ENCODE peak calls at places on chromosomes 1 and 21, in six cellular contexts. One of them, this sample, is unnamed.

GRCh38 chr1:175183586-175183985 is 9.0 kb downstream of the KIAA0040 start:
- DNase-seq in Peyer's patch: no peak
- DNase-seq in anterior cingulate cortex: no peak
- DNase-seq in H4: no peak
- DNase-seq in MCF 10A: no peak
- DNase-seq in HEK293T: no peak
- DNase-seq in this sample: no peak

GRCh38 chr1:21573971-21574458 is 64.8 kb downstream of the ALPL start:
- DNase-seq in HEK293T: peak
- DNase-seq in H4: peak
- DNase-seq in MCF 10A: peak
- DNase-seq in Peyer's patch: peak
- DNase-seq in anterior cingulate cortex: peak
- DNase-seq in this sample: peak

GRCh38 chr1:47578862-47579419 is 141.1 kb downstream of the FOXD2 start:
- DNase-seq in MCF 10A: no peak
- DNase-seq in anterior cingulate cortex: no peak
- DNase-seq in HEK293T: no peak
- DNase-seq in H4: no peak
- DNase-seq in Peyer's patch: peak
- DNase-seq in this sample: no peak

GRCh38 chr1:156964431-156964830 is 44.0 kb downstream of the LRRC71 start:
- DNase-seq in H4: no peak
- DNase-seq in HEK293T: no peak
- DNase-seq in anterior cingulate cortex: no peak
- DNase-seq in Peyer's patch: no peak
- DNase-seq in MCF 10A: no peak
- DNase-seq in this sample: no peak

GRCh38 chr1:79614762-79615161 is 608.2 kb upstream of the ADGRL4 start:
- DNase-seq in MCF 10A: peak
- DNase-seq in Peyer's patch: no peak
- DNase-seq in HEK293T: no peak
- DNase-seq in anterior cingulate cortex: no peak
- DNase-seq in H4: no peak
- DNase-seq in this sample: no peak

GRCh38 chr1:25948641-25949040 is 42.4 kb upstream of the STMN1 start:
- DNase-seq in Peyer's patch: no peak
- DNase-seq in HEK293T: no peak
- DNase-seq in anterior cingulate cortex: no peak
- DNase-seq in H4: no peak
- DNase-seq in MCF 10A: no peak
- DNase-seq in this sample: no peak

GRCh38 chr1:97610748-97611147 is 310.1 kb downstream of the DPYD start:
- DNase-seq in Peyer's patch: no peak
- DNase-seq in MCF 10A: no peak
- DNase-seq in H4: no peak
- DNase-seq in HEK293T: no peak
- DNase-seq in anterior cingulate cortex: no peak
- DNase-seq in this sample: no peak

GRCh38 chr1:198417041-198417440 is 123.4 kb downstream of the ATP6V1G3 start:
- DNase-seq in anterior cingulate cortex: no peak
- DNase-seq in MCF 10A: no peak
- DNase-seq in Peyer's patch: no peak
- DNase-seq in HEK293T: no peak
- DNase-seq in H4: no peak
- DNase-seq in this sample: no peak

GRCh38 chr1:98045211-98046030 is 124.6 kb upstream of the DPYD start:
- DNase-seq in MCF 10A: no peak
- DNase-seq in H4: no peak
- DNase-seq in Peyer's patch: peak
- DNase-seq in anterior cingulate cortex: no peak
- DNase-seq in HEK293T: no peak
- DNase-seq in this sample: no peak

GRCh38 chr1:21246905-21247642 is 43.2 kb downstream of the ECE1 start:
- DNase-seq in MCF 10A: no peak
- DNase-seq in H4: no peak
- DNase-seq in anterior cingulate cortex: no peak
- DNase-seq in Peyer's patch: no peak
- DNase-seq in HEK293T: no peak
- DNase-seq in this sample: peak

GRCh38 chr1:17632541-17633193 is 93.2 kb downstream of the ARHGEF10L start:
- DNase-seq in anterior cingulate cortex: no peak
- DNase-seq in HEK293T: no peak
- DNase-seq in H4: no peak
- DNase-seq in MCF 10A: peak
- DNase-seq in Peyer's patch: no peak
- DNase-seq in this sample: peak

GRCh38 chr1:66350001-66350547 is 183.9 kb upstream of the SGIP1 start:
- DNase-seq in Peyer's patch: no peak
- DNase-seq in H4: peak
- DNase-seq in HEK293T: no peak
- DNase-seq in anterior cingulate cortex: no peak
- DNase-seq in MCF 10A: no peak
- DNase-seq in this sample: peak

GRCh38 chr1:91881280-91881679 is 4.7 kb downstream of the TGFBR3 start:
- DNase-seq in anterior cingulate cortex: no peak
- DNase-seq in H4: no peak
- DNase-seq in MCF 10A: no peak
- DNase-seq in Peyer's patch: no peak
- DNase-seq in HEK293T: no peak
- DNase-seq in this sample: no peak

GRCh38 chr1:119435061-119435460 is 20.1 kb downstream of the HSD3B2 start:
- DNase-seq in HEK293T: no peak
- DNase-seq in anterior cingulate cortex: no peak
- DNase-seq in MCF 10A: peak
- DNase-seq in Peyer's patch: no peak
- DNase-seq in H4: no peak
- DNase-seq in this sample: peak

GRCh38 chr21:45019076-45019886 is 55.1 kb upstream of the ADARB1 start:
- DNase-seq in HEK293T: no peak
- DNase-seq in MCF 10A: no peak
- DNase-seq in anterior cingulate cortex: no peak
- DNase-seq in H4: no peak
- DNase-seq in Peyer's patch: peak
- DNase-seq in this sample: no peak

GRCh38 chr1:174044418-174045222 is 22.5 kb upstream of the RC3H1 start:
- DNase-seq in H4: no peak
- DNase-seq in MCF 10A: no peak
- DNase-seq in anterior cingulate cortex: no peak
- DNase-seq in HEK293T: no peak
- DNase-seq in Peyer's patch: no peak
- DNase-seq in this sample: no peak

GRCh38 chr1:157472302-157472701 is 80.0 kb downstream of the FCRL5 start:
- DNase-seq in H4: no peak
- DNase-seq in HEK293T: no peak
- DNase-seq in Peyer's patch: no peak
- DNase-seq in anterior cingulate cortex: no peak
- DNase-seq in MCF 10A: no peak
- DNase-seq in this sample: no peak

GRCh38 chr1:30798954-30799491 is 41.4 kb upstream of the LAPTM5 start:
- DNase-seq in HEK293T: no peak
- DNase-seq in H4: no peak
- DNase-seq in MCF 10A: no peak
- DNase-seq in anterior cingulate cortex: no peak
- DNase-seq in Peyer's patch: no peak
- DNase-seq in this sample: no peak

GRCh38 chr1:40806724-40807675 is 23.4 kb downstream of the KCNQ4 start:
- DNase-seq in HEK293T: no peak
- DNase-seq in H4: no peak
- DNase-seq in Peyer's patch: no peak
- DNase-seq in anterior cingulate cortex: no peak
- DNase-seq in MCF 10A: no peak
- DNase-seq in this sample: no peak

GRCh38 chr1:52917156-52917555 is 4.4 kb downstream of the ECHDC2 start:
- DNase-seq in Peyer's patch: no peak
- DNase-seq in HEK293T: no peak
- DNase-seq in H4: no peak
- DNase-seq in MCF 10A: no peak
- DNase-seq in anterior cingulate cortex: no peak
- DNase-seq in this sample: no peak